ENCODE peak calls at places on chromosomes 12 and 14, in ten cellular contexts. One of them, this sample, is unnamed.

GRCh38 chr12:54502485-54502884 is 4.9 kb downstream of the NCKAP1L start:
- DNase-seq in MM.1S: no peak
- DNase-seq in activated naive CD4-positive, alpha-beta T cell: no peak
- DNase-seq in posterior cingulate gyrus: no peak
- DNase-seq in stimulated activated CD4-positive, alpha-beta T cell treated with anti-CD3 and anti-CD28 coated beads, Interleukin-1b, Interleukin-23, amount 100 ng/mL, for 4 hours: no peak
- DNase-seq in T-helper 9 cell: no peak
- DNase-seq in left colon: no peak
- DNase-seq in naive B cell: no peak
- DNase-seq in left cardiac atrium: no peak
- DNase-seq in chondrocyte: no peak
- DNase-seq in this sample: no peak

GRCh38 chr14:101121399-101122113 is 218.0 kb upstream of the RTL1 start:
- DNase-seq in MM.1S: no peak
- DNase-seq in activated naive CD4-positive, alpha-beta T cell: no peak
- DNase-seq in posterior cingulate gyrus: no peak
- DNase-seq in stimulated activated CD4-positive, alpha-beta T cell treated with anti-CD3 and anti-CD28 coated beads, Interleukin-1b, Interleukin-23, amount 100 ng/mL, for 4 hours: no peak
- DNase-seq in T-helper 9 cell: no peak
- DNase-seq in left colon: no peak
- DNase-seq in naive B cell: no peak
- DNase-seq in left cardiac atrium: peak
- DNase-seq in chondrocyte: no peak
- DNase-seq in this sample: no peak

GRCh38 chr12:57091633-57092528 is 3.0 kb downstream of the NAB2 start:
- DNase-seq in MM.1S: no peak
- DNase-seq in activated naive CD4-positive, alpha-beta T cell: no peak
- DNase-seq in posterior cingulate gyrus: no peak
- DNase-seq in stimulated activated CD4-positive, alpha-beta T cell treated with anti-CD3 and anti-CD28 coated beads, Interleukin-1b, Interleukin-23, amount 100 ng/mL, for 4 hours: no peak
- DNase-seq in T-helper 9 cell: no peak
- DNase-seq in left colon: no peak
- DNase-seq in naive B cell: no peak
- DNase-seq in left cardiac atrium: no peak
- DNase-seq in chondrocyte: no peak
- DNase-seq in this sample: no peak

GRCh38 chr12:94230357-94230905 is 82.1 kb downstream of the PLXNC1 start:
- DNase-seq in MM.1S: no peak
- DNase-seq in activated naive CD4-positive, alpha-beta T cell: no peak
- DNase-seq in posterior cingulate gyrus: no peak
- DNase-seq in stimulated activated CD4-positive, alpha-beta T cell treated with anti-CD3 and anti-CD28 coated beads, Interleukin-1b, Interleukin-23, amount 100 ng/mL, for 4 hours: no peak
- DNase-seq in T-helper 9 cell: no peak
- DNase-seq in left colon: no peak
- DNase-seq in naive B cell: no peak
- DNase-seq in left cardiac atrium: no peak
- DNase-seq in chondrocyte: no peak
- DNase-seq in this sample: no peak

GRCh38 chr12:50101663-50102062 is 2.1 kb upstream of the GPD1 start:
- DNase-seq in MM.1S: no peak
- DNase-seq in activated naive CD4-positive, alpha-beta T cell: no peak
- DNase-seq in posterior cingulate gyrus: no peak
- DNase-seq in stimulated activated CD4-positive, alpha-beta T cell treated with anti-CD3 and anti-CD28 coated beads, Interleukin-1b, Interleukin-23, amount 100 ng/mL, for 4 hours: no peak
- DNase-seq in T-helper 9 cell: no peak
- DNase-seq in left colon: no peak
- DNase-seq in naive B cell: no peak
- DNase-seq in left cardiac atrium: no peak
- DNase-seq in chondrocyte: no peak
- DNase-seq in this sample: no peak

GRCh38 chr14:82879949-82880535 is 1346.4 kb upstream of the SEL1L start:
- DNase-seq in MM.1S: no peak
- DNase-seq in activated naive CD4-positive, alpha-beta T cell: no peak
- DNase-seq in posterior cingulate gyrus: no peak
- DNase-seq in stimulated activated CD4-positive, alpha-beta T cell treated with anti-CD3 and anti-CD28 coated beads, Interleukin-1b, Interleukin-23, amount 100 ng/mL, for 4 hours: no peak
- DNase-seq in T-helper 9 cell: no peak
- DNase-seq in left colon: no peak
- DNase-seq in naive B cell: no peak
- DNase-seq in left cardiac atrium: no peak
- DNase-seq in chondrocyte: no peak
- DNase-seq in this sample: no peak

GRCh38 chr12:119938049-119938667 is 50.9 kb upstream of the BICDL1 start:
- DNase-seq in MM.1S: peak
- DNase-seq in activated naive CD4-positive, alpha-beta T cell: peak
- DNase-seq in posterior cingulate gyrus: peak
- DNase-seq in stimulated activated CD4-positive, alpha-beta T cell treated with anti-CD3 and anti-CD28 coated beads, Interleukin-1b, Interleukin-23, amount 100 ng/mL, for 4 hours: peak
- DNase-seq in T-helper 9 cell: peak
- DNase-seq in left colon: peak
- DNase-seq in naive B cell: peak
- DNase-seq in left cardiac atrium: peak
- DNase-seq in chondrocyte: no peak
- DNase-seq in this sample: peak

GRCh38 chr14:56087824-56088571 is 30.2 kb upstream of the PELI2 start:
- DNase-seq in MM.1S: no peak
- DNase-seq in activated naive CD4-positive, alpha-beta T cell: no peak
- DNase-seq in posterior cingulate gyrus: no peak
- DNase-seq in stimulated activated CD4-positive, alpha-beta T cell treated with anti-CD3 and anti-CD28 coated beads, Interleukin-1b, Interleukin-23, amount 100 ng/mL, for 4 hours: no peak
- DNase-seq in T-helper 9 cell: no peak
- DNase-seq in left colon: no peak
- DNase-seq in naive B cell: no peak
- DNase-seq in left cardiac atrium: no peak
- DNase-seq in chondrocyte: no peak
- DNase-seq in this sample: no peak

GRCh38 chr12:120562906-120563305 is 18.3 kb downstream of the POP5 start:
- DNase-seq in MM.1S: no peak
- DNase-seq in activated naive CD4-positive, alpha-beta T cell: no peak
- DNase-seq in posterior cingulate gyrus: no peak
- DNase-seq in stimulated activated CD4-positive, alpha-beta T cell treated with anti-CD3 and anti-CD28 coated beads, Interleukin-1b, Interleukin-23, amount 100 ng/mL, for 4 hours: no peak
- DNase-seq in T-helper 9 cell: no peak
- DNase-seq in left colon: no peak
- DNase-seq in naive B cell: no peak
- DNase-seq in left cardiac atrium: no peak
- DNase-seq in chondrocyte: no peak
- DNase-seq in this sample: no peak

GRCh38 chr14:23294734-23295561 is 7.7 kb downstream of the PPP1R3E start:
- DNase-seq in MM.1S: peak
- DNase-seq in activated naive CD4-positive, alpha-beta T cell: no peak
- DNase-seq in posterior cingulate gyrus: no peak
- DNase-seq in stimulated activated CD4-positive, alpha-beta T cell treated with anti-CD3 and anti-CD28 coated beads, Interleukin-1b, Interleukin-23, amount 100 ng/mL, for 4 hours: peak
- DNase-seq in T-helper 9 cell: peak
- DNase-seq in left colon: peak
- DNase-seq in naive B cell: peak
- DNase-seq in left cardiac atrium: peak
- DNase-seq in chondrocyte: no peak
- DNase-seq in this sample: no peak

GRCh38 chr14:82153689-82154088 is 620.0 kb upstream of the SEL1L start:
- DNase-seq in MM.1S: peak
- DNase-seq in activated naive CD4-positive, alpha-beta T cell: no peak
- DNase-seq in posterior cingulate gyrus: no peak
- DNase-seq in stimulated activated CD4-positive, alpha-beta T cell treated with anti-CD3 and anti-CD28 coated beads, Interleukin-1b, Interleukin-23, amount 100 ng/mL, for 4 hours: no peak
- DNase-seq in T-helper 9 cell: no peak
- DNase-seq in left colon: no peak
- DNase-seq in naive B cell: no peak
- DNase-seq in left cardiac atrium: no peak
- DNase-seq in chondrocyte: no peak
- DNase-seq in this sample: no peak

GRCh38 chr12:105267711-105268110 is 31.7 kb upstream of the APPL2 start:
- DNase-seq in MM.1S: no peak
- DNase-seq in activated naive CD4-positive, alpha-beta T cell: no peak
- DNase-seq in posterior cingulate gyrus: no peak
- DNase-seq in stimulated activated CD4-positive, alpha-beta T cell treated with anti-CD3 and anti-CD28 coated beads, Interleukin-1b, Interleukin-23, amount 100 ng/mL, for 4 hours: no peak
- DNase-seq in T-helper 9 cell: no peak
- DNase-seq in left colon: no peak
- DNase-seq in naive B cell: no peak
- DNase-seq in left cardiac atrium: no peak
- DNase-seq in chondrocyte: no peak
- DNase-seq in this sample: no peak

GRCh38 chr14:100524233-100524932 is 62.8 kb downstream of the BEGAIN start:
- DNase-seq in MM.1S: no peak
- DNase-seq in activated naive CD4-positive, alpha-beta T cell: no peak
- DNase-seq in posterior cingulate gyrus: peak
- DNase-seq in stimulated activated CD4-positive, alpha-beta T cell treated with anti-CD3 and anti-CD28 coated beads, Interleukin-1b, Interleukin-23, amount 100 ng/mL, for 4 hours: no peak
- DNase-seq in T-helper 9 cell: no peak
- DNase-seq in left colon: no peak
- DNase-seq in naive B cell: no peak
- DNase-seq in left cardiac atrium: no peak
- DNase-seq in chondrocyte: no peak
- DNase-seq in this sample: no peak

GRCh38 chr14:80956922-80957321 is 1.5 kb downstream of the TSHR start:
- DNase-seq in MM.1S: no peak
- DNase-seq in activated naive CD4-positive, alpha-beta T cell: no peak
- DNase-seq in posterior cingulate gyrus: no peak
- DNase-seq in stimulated activated CD4-positive, alpha-beta T cell treated with anti-CD3 and anti-CD28 coated beads, Interleukin-1b, Interleukin-23, amount 100 ng/mL, for 4 hours: no peak
- DNase-seq in T-helper 9 cell: no peak
- DNase-seq in left colon: no peak
- DNase-seq in naive B cell: no peak
- DNase-seq in left cardiac atrium: no peak
- DNase-seq in chondrocyte: no peak
- DNase-seq in this sample: no peak

GRCh38 chr12:7512528-7512927 is 9.0 kb upstream of the CD163 start:
- DNase-seq in MM.1S: no peak
- DNase-seq in activated naive CD4-positive, alpha-beta T cell: no peak
- DNase-seq in posterior cingulate gyrus: no peak
- DNase-seq in stimulated activated CD4-positive, alpha-beta T cell treated with anti-CD3 and anti-CD28 coated beads, Interleukin-1b, Interleukin-23, amount 100 ng/mL, for 4 hours: no peak
- DNase-seq in T-helper 9 cell: no peak
- DNase-seq in left colon: no peak
- DNase-seq in naive B cell: no peak
- DNase-seq in left cardiac atrium: peak
- DNase-seq in chondrocyte: no peak
- DNase-seq in this sample: no peak

GRCh38 chr14:74599946-74600345 is 12.1 kb downstream of the LTBP2 start:
- DNase-seq in MM.1S: no peak
- DNase-seq in activated naive CD4-positive, alpha-beta T cell: no peak
- DNase-seq in posterior cingulate gyrus: peak
- DNase-seq in stimulated activated CD4-positive, alpha-beta T cell treated with anti-CD3 and anti-CD28 coated beads, Interleukin-1b, Interleukin-23, amount 100 ng/mL, for 4 hours: no peak
- DNase-seq in T-helper 9 cell: no peak
- DNase-seq in left colon: no peak
- DNase-seq in naive B cell: no peak
- DNase-seq in left cardiac atrium: no peak
- DNase-seq in chondrocyte: no peak
- DNase-seq in this sample: no peak

GRCh38 chr14:104586832-104587620 is 7.5 kb downstream of the C14orf180 start:
- DNase-seq in MM.1S: no peak
- DNase-seq in activated naive CD4-positive, alpha-beta T cell: no peak
- DNase-seq in posterior cingulate gyrus: peak
- DNase-seq in stimulated activated CD4-positive, alpha-beta T cell treated with anti-CD3 and anti-CD28 coated beads, Interleukin-1b, Interleukin-23, amount 100 ng/mL, for 4 hours: no peak
- DNase-seq in T-helper 9 cell: no peak
- DNase-seq in left colon: no peak
- DNase-seq in naive B cell: no peak
- DNase-seq in left cardiac atrium: peak
- DNase-seq in chondrocyte: no peak
- DNase-seq in this sample: no peak

GRCh38 chr14:103542545-103543088 is 13.6 kb downstream of the TRMT61A start:
- DNase-seq in MM.1S: no peak
- DNase-seq in activated naive CD4-positive, alpha-beta T cell: no peak
- DNase-seq in posterior cingulate gyrus: peak
- DNase-seq in stimulated activated CD4-positive, alpha-beta T cell treated with anti-CD3 and anti-CD28 coated beads, Interleukin-1b, Interleukin-23, amount 100 ng/mL, for 4 hours: no peak
- DNase-seq in T-helper 9 cell: no peak
- DNase-seq in left colon: peak
- DNase-seq in naive B cell: no peak
- DNase-seq in left cardiac atrium: peak
- DNase-seq in chondrocyte: no peak
- DNase-seq in this sample: no peak

GRCh38 chr14:50762001-50762930 is 68.7 kb downstream of the NIN start:
- DNase-seq in MM.1S: no peak
- DNase-seq in activated naive CD4-positive, alpha-beta T cell: no peak
- DNase-seq in posterior cingulate gyrus: peak
- DNase-seq in stimulated activated CD4-positive, alpha-beta T cell treated with anti-CD3 and anti-CD28 coated beads, Interleukin-1b, Interleukin-23, amount 100 ng/mL, for 4 hours: no peak
- DNase-seq in T-helper 9 cell: no peak
- DNase-seq in left colon: no peak
- DNase-seq in naive B cell: no peak
- DNase-seq in left cardiac atrium: no peak
- DNase-seq in chondrocyte: no peak
- DNase-seq in this sample: no peak

GRCh38 chr12:56723889-56724659 is 1.0 kb downstream of the NACA start:
- DNase-seq in MM.1S: peak
- DNase-seq in activated naive CD4-positive, alpha-beta T cell: no peak
- DNase-seq in posterior cingulate gyrus: no peak
- DNase-seq in stimulated activated CD4-positive, alpha-beta T cell treated with anti-CD3 and anti-CD28 coated beads, Interleukin-1b, Interleukin-23, amount 100 ng/mL, for 4 hours: no peak
- DNase-seq in T-helper 9 cell: no peak
- DNase-seq in left colon: peak
- DNase-seq in naive B cell: no peak
- DNase-seq in left cardiac atrium: peak
- DNase-seq in chondrocyte: no peak
- DNase-seq in this sample: no peak

GRCh38 chr12:47867496-47867941 is 37.3 kb downstream of the VDR start:
- DNase-seq in MM.1S: no peak
- DNase-seq in activated naive CD4-positive, alpha-beta T cell: no peak
- DNase-seq in posterior cingulate gyrus: no peak
- DNase-seq in stimulated activated CD4-positive, alpha-beta T cell treated with anti-CD3 and anti-CD28 coated beads, Interleukin-1b, Interleukin-23, amount 100 ng/mL, for 4 hours: no peak
- DNase-seq in T-helper 9 cell: no peak
- DNase-seq in left colon: no peak
- DNase-seq in naive B cell: no peak
- DNase-seq in left cardiac atrium: peak
- DNase-seq in chondrocyte: no peak
- DNase-seq in this sample: no peak

GRCh38 chr12:51836012-51836832 is 12.3 kb downstream of the FIGNL2 start:
- DNase-seq in MM.1S: no peak
- DNase-seq in activated naive CD4-positive, alpha-beta T cell: no peak
- DNase-seq in posterior cingulate gyrus: no peak
- DNase-seq in stimulated activated CD4-positive, alpha-beta T cell treated with anti-CD3 and anti-CD28 coated beads, Interleukin-1b, Interleukin-23, amount 100 ng/mL, for 4 hours: no peak
- DNase-seq in T-helper 9 cell: no peak
- DNase-seq in left colon: no peak
- DNase-seq in naive B cell: no peak
- DNase-seq in left cardiac atrium: no peak
- DNase-seq in chondrocyte: no peak
- DNase-seq in this sample: no peak

GRCh38 chr14:54606631-54607133 is 39.8 kb downstream of the SAMD4A start:
- DNase-seq in MM.1S: no peak
- DNase-seq in activated naive CD4-positive, alpha-beta T cell: no peak
- DNase-seq in posterior cingulate gyrus: no peak
- DNase-seq in stimulated activated CD4-positive, alpha-beta T cell treated with anti-CD3 and anti-CD28 coated beads, Interleukin-1b, Interleukin-23, amount 100 ng/mL, for 4 hours: no peak
- DNase-seq in T-helper 9 cell: no peak
- DNase-seq in left colon: no peak
- DNase-seq in naive B cell: no peak
- DNase-seq in left cardiac atrium: peak
- DNase-seq in chondrocyte: no peak
- DNase-seq in this sample: no peak

GRCh38 chr14:51638071-51638944 is 13.4 kb upstream of the FRMD6 start:
- DNase-seq in MM.1S: no peak
- DNase-seq in activated naive CD4-positive, alpha-beta T cell: no peak
- DNase-seq in posterior cingulate gyrus: no peak
- DNase-seq in stimulated activated CD4-positive, alpha-beta T cell treated with anti-CD3 and anti-CD28 coated beads, Interleukin-1b, Interleukin-23, amount 100 ng/mL, for 4 hours: no peak
- DNase-seq in T-helper 9 cell: no peak
- DNase-seq in left colon: no peak
- DNase-seq in naive B cell: no peak
- DNase-seq in left cardiac atrium: no peak
- DNase-seq in chondrocyte: no peak
- DNase-seq in this sample: no peak

GRCh38 chr12:120079352-120080042 is 37.1 kb downstream of the RAB35 start:
- DNase-seq in MM.1S: peak
- DNase-seq in activated naive CD4-positive, alpha-beta T cell: no peak
- DNase-seq in posterior cingulate gyrus: no peak
- DNase-seq in stimulated activated CD4-positive, alpha-beta T cell treated with anti-CD3 and anti-CD28 coated beads, Interleukin-1b, Interleukin-23, amount 100 ng/mL, for 4 hours: no peak
- DNase-seq in T-helper 9 cell: no peak
- DNase-seq in left colon: no peak
- DNase-seq in naive B cell: no peak
- DNase-seq in left cardiac atrium: no peak
- DNase-seq in chondrocyte: no peak
- DNase-seq in this sample: no peak

GRCh38 chr12:50066402-50066801 is 9.0 kb downstream of the ASIC1 start:
- DNase-seq in MM.1S: no peak
- DNase-seq in activated naive CD4-positive, alpha-beta T cell: no peak
- DNase-seq in posterior cingulate gyrus: no peak
- DNase-seq in stimulated activated CD4-positive, alpha-beta T cell treated with anti-CD3 and anti-CD28 coated beads, Interleukin-1b, Interleukin-23, amount 100 ng/mL, for 4 hours: no peak
- DNase-seq in T-helper 9 cell: no peak
- DNase-seq in left colon: no peak
- DNase-seq in naive B cell: no peak
- DNase-seq in left cardiac atrium: no peak
- DNase-seq in chondrocyte: no peak
- DNase-seq in this sample: no peak

GRCh38 chr14:21201732-21202462 is 46.0 kb upstream of the OR5AU1 start:
- DNase-seq in MM.1S: no peak
- DNase-seq in activated naive CD4-positive, alpha-beta T cell: no peak
- DNase-seq in posterior cingulate gyrus: no peak
- DNase-seq in stimulated activated CD4-positive, alpha-beta T cell treated with anti-CD3 and anti-CD28 coated beads, Interleukin-1b, Interleukin-23, amount 100 ng/mL, for 4 hours: no peak
- DNase-seq in T-helper 9 cell: no peak
- DNase-seq in left colon: no peak
- DNase-seq in naive B cell: no peak
- DNase-seq in left cardiac atrium: no peak
- DNase-seq in chondrocyte: no peak
- DNase-seq in this sample: no peak

GRCh38 chr12:106170285-106170684 is 31.5 kb upstream of the NUAK1 start:
- DNase-seq in MM.1S: peak
- DNase-seq in activated naive CD4-positive, alpha-beta T cell: no peak
- DNase-seq in posterior cingulate gyrus: peak
- DNase-seq in stimulated activated CD4-positive, alpha-beta T cell treated with anti-CD3 and anti-CD28 coated beads, Interleukin-1b, Interleukin-23, amount 100 ng/mL, for 4 hours: no peak
- DNase-seq in T-helper 9 cell: no peak
- DNase-seq in left colon: no peak
- DNase-seq in naive B cell: no peak
- DNase-seq in left cardiac atrium: no peak
- DNase-seq in chondrocyte: no peak
- DNase-seq in this sample: no peak

This sample was measured in D721Med.